ENCODE peak calls at places on chromosomes 16 and 17, in six cellular contexts. One of them, this sample, is unnamed. For H3K36me3, the result is how much of the 10 kb centered on the place peaks cover.

GRCh38 chr17:30187528-30187927 is 48.0 kb downstream of the SLC6A4 start:
- DNase-seq in thoracic aorta: no peak
- DNase-seq in CD8-positive, alpha-beta T cell: no peak
- DNase-seq in CD8-positive, alpha-beta memory T cell: no peak
- DNase-seq in heart right ventricle: no peak
- DNase-seq in H1: no peak
- DNase-seq in this sample: peak

GRCh38 chr17:36808181-36808661 is 129.1 kb upstream of the LHX1 start:
- DNase-seq in H1: no peak
- DNase-seq in thoracic aorta: no peak
- DNase-seq in CD8-positive, alpha-beta T cell: no peak
- DNase-seq in CD8-positive, alpha-beta memory T cell: no peak
- DNase-seq in heart right ventricle: no peak
- DNase-seq in this sample: no peak

GRCh38 chr17:12485361-12485911 is 180.3 kb upstream of the MYOCD start:
- DNase-seq in CD8-positive, alpha-beta T cell: no peak
- DNase-seq in heart right ventricle: no peak
- DNase-seq in CD8-positive, alpha-beta memory T cell: no peak
- DNase-seq in thoracic aorta: no peak
- DNase-seq in H1: no peak
- DNase-seq in this sample: peak

GRCh38 chr17:27352481-27353460 is 58.9 kb downstream of the WSB1 start:
- DNase-seq in H1: no peak
- DNase-seq in CD8-positive, alpha-beta memory T cell: no peak
- DNase-seq in thoracic aorta: no peak
- DNase-seq in heart right ventricle: no peak
- DNase-seq in CD8-positive, alpha-beta T cell: no peak
- DNase-seq in this sample: no peak

GRCh38 chr16:86302710-86303109 is 207.6 kb upstream of the FOXF1 start:
- DNase-seq in H1: no peak
- DNase-seq in thoracic aorta: no peak
- DNase-seq in heart right ventricle: no peak
- DNase-seq in CD8-positive, alpha-beta memory T cell: no peak
- DNase-seq in CD8-positive, alpha-beta T cell: no peak
- DNase-seq in this sample: no peak

GRCh38 chr16:23432176-23433128 is 20.5 kb downstream of the COG7 start:
- DNase-seq in H1: no peak
- DNase-seq in heart right ventricle: no peak
- DNase-seq in CD8-positive, alpha-beta T cell: no peak
- DNase-seq in CD8-positive, alpha-beta memory T cell: no peak
- DNase-seq in thoracic aorta: no peak
- DNase-seq in this sample: peak

GRCh38 chr16:53726625-53727024 is 22.7 kb downstream of the FTO start:
- DNase-seq in thoracic aorta: no peak
- DNase-seq in heart right ventricle: no peak
- DNase-seq in CD8-positive, alpha-beta memory T cell: no peak
- DNase-seq in CD8-positive, alpha-beta T cell: no peak
- DNase-seq in H1: no peak
- DNase-seq in this sample: peak

GRCh38 chr16:35561346-35561745 is 2101.9 kb downstream of the TP53TG3F start:
- DNase-seq in CD8-positive, alpha-beta memory T cell: no peak
- DNase-seq in H1: no peak
- DNase-seq in thoracic aorta: no peak
- DNase-seq in CD8-positive, alpha-beta T cell: no peak
- DNase-seq in heart right ventricle: no peak
- DNase-seq in this sample: no peak

GRCh38 chr17:79808763-79809529 is 12.1 kb upstream of the CBX8 start:
- DNase-seq in heart right ventricle: no peak
- DNase-seq in CD8-positive, alpha-beta memory T cell: no peak
- DNase-seq in thoracic aorta: no peak
- DNase-seq in H1: peak
- DNase-seq in CD8-positive, alpha-beta T cell: no peak
- DNase-seq in this sample: peak

GRCh38 chr17:47413872-47414271 is 90.1 kb downstream of the EFCAB13 start:
- DNase-seq in heart right ventricle: no peak
- DNase-seq in CD8-positive, alpha-beta T cell: no peak
- DNase-seq in thoracic aorta: no peak
- DNase-seq in CD8-positive, alpha-beta memory T cell: no peak
- DNase-seq in H1: no peak
- DNase-seq in this sample: no peak

GRCh38 chr16:57304169-57305061 is 19.9 kb upstream of the PLLP start:
- DNase-seq in thoracic aorta: peak
- DNase-seq in heart right ventricle: no peak
- DNase-seq in CD8-positive, alpha-beta T cell: no peak
- DNase-seq in CD8-positive, alpha-beta memory T cell: peak
- DNase-seq in H1: no peak
- DNase-seq in this sample: peak

GRCh38 chr16:67644038-67644437 is 906 bp upstream of the CARMIL2 start:
- DNase-seq in thoracic aorta: no peak
- DNase-seq in CD8-positive, alpha-beta memory T cell: no peak
- DNase-seq in CD8-positive, alpha-beta T cell: no peak
- DNase-seq in H1: no peak
- DNase-seq in heart right ventricle: no peak
- DNase-seq in this sample: no peak

GRCh38 chr17:74924250-74924948 is at the start of gene OTOP2:
- DNase-seq in H1: peak
- DNase-seq in thoracic aorta: no peak
- DNase-seq in CD8-positive, alpha-beta T cell: no peak
- DNase-seq in CD8-positive, alpha-beta memory T cell: no peak
- DNase-seq in heart right ventricle: peak
- DNase-seq in this sample: no peak

GRCh38 chr17:76261421-76262215 is 3.5 kb upstream of the UBALD2 start:
- DNase-seq in thoracic aorta: no peak
- DNase-seq in heart right ventricle: no peak
- DNase-seq in CD8-positive, alpha-beta memory T cell: no peak
- DNase-seq in H1: no peak
- DNase-seq in CD8-positive, alpha-beta T cell: no peak
- DNase-seq in this sample: peak

GRCh38 chr16:51062039-51062438 is 89.0 kb downstream of the SALL1 start:
- DNase-seq in H1: no peak
- DNase-seq in heart right ventricle: no peak
- DNase-seq in CD8-positive, alpha-beta T cell: no peak
- DNase-seq in thoracic aorta: no peak
- DNase-seq in CD8-positive, alpha-beta memory T cell: no peak
- DNase-seq in this sample: no peak

GRCh38 chr16:75821117-75821516 is 94.8 kb upstream of the CPHXL start:
- DNase-seq in CD8-positive, alpha-beta memory T cell: no peak
- DNase-seq in thoracic aorta: no peak
- DNase-seq in heart right ventricle: no peak
- DNase-seq in H1: no peak
- DNase-seq in CD8-positive, alpha-beta T cell: no peak
- DNase-seq in this sample: no peak

GRCh38 chr16:87963400-87963799 is 12.2 kb downstream of the BANP start:
- DNase-seq in thoracic aorta: no peak
- DNase-seq in heart right ventricle: no peak
- DNase-seq in CD8-positive, alpha-beta memory T cell: peak
- DNase-seq in CD8-positive, alpha-beta T cell: peak
- DNase-seq in H1: no peak
- DNase-seq in this sample: peak

GRCh38 chr17:62652251-62653001 is 25.0 kb downstream of the MRC2 start:
- DNase-seq in heart right ventricle: peak
- DNase-seq in thoracic aorta: no peak
- DNase-seq in H1: peak
- DNase-seq in CD8-positive, alpha-beta T cell: peak
- DNase-seq in CD8-positive, alpha-beta memory T cell: peak
- DNase-seq in this sample: peak

GRCh38 chr17:9370464-9370863 is 205.2 kb downstream of the STX8 start:
- DNase-seq in heart right ventricle: no peak
- DNase-seq in H1: no peak
- DNase-seq in thoracic aorta: no peak
- DNase-seq in CD8-positive, alpha-beta memory T cell: no peak
- DNase-seq in CD8-positive, alpha-beta T cell: no peak
- DNase-seq in this sample: peak

GRCh38 chr16:31348578-31348977 is 6.4 kb upstream of the ITGAX start:
- DNase-seq in heart right ventricle: no peak
- DNase-seq in CD8-positive, alpha-beta T cell: no peak
- DNase-seq in H1: no peak
- DNase-seq in thoracic aorta: no peak
- DNase-seq in CD8-positive, alpha-beta memory T cell: no peak
- DNase-seq in this sample: no peak

GRCh38 chr17:59846391-59847165 is 46.2 kb downstream of the TUBD1 start:
- DNase-seq in CD8-positive, alpha-beta T cell: no peak
- DNase-seq in CD8-positive, alpha-beta memory T cell: no peak
- DNase-seq in thoracic aorta: no peak
- DNase-seq in heart right ventricle: no peak
- DNase-seq in H1: no peak
- DNase-seq in this sample: peak

GRCh38 chr16:83356266-83356665 is 451.5 kb upstream of the HSBP1 start:
- DNase-seq in CD8-positive, alpha-beta T cell: no peak
- DNase-seq in thoracic aorta: no peak
- DNase-seq in H1: no peak
- DNase-seq in heart right ventricle: no peak
- DNase-seq in CD8-positive, alpha-beta memory T cell: no peak
- DNase-seq in this sample: peak

GRCh38 chr16:56691885-56692284 is 9.6 kb downstream of the MT1X start:
- DNase-seq in CD8-positive, alpha-beta T cell: no peak
- DNase-seq in thoracic aorta: no peak
- DNase-seq in CD8-positive, alpha-beta memory T cell: no peak
- DNase-seq in heart right ventricle: no peak
- DNase-seq in H1: no peak
- DNase-seq in this sample: peak

GRCh38 chr17:81404557-81405165 is 9.4 kb downstream of the BAHCC1 start:
- DNase-seq in heart right ventricle: no peak
- DNase-seq in H1: no peak
- DNase-seq in thoracic aorta: no peak
- DNase-seq in CD8-positive, alpha-beta memory T cell: no peak
- DNase-seq in CD8-positive, alpha-beta T cell: no peak
- DNase-seq in this sample: no peak

GRCh38 chr16:55042556-55043432 is 112.1 kb downstream of the IRX5 start:
- DNase-seq in H1: no peak
- DNase-seq in CD8-positive, alpha-beta T cell: no peak
- DNase-seq in thoracic aorta: no peak
- DNase-seq in CD8-positive, alpha-beta memory T cell: no peak
- DNase-seq in heart right ventricle: no peak
- DNase-seq in this sample: no peak

GRCh38 chr16:71671165-71671564 is 45.2 kb downstream of the MARVELD3 start:
- DNase-seq in heart right ventricle: no peak
- DNase-seq in thoracic aorta: no peak
- DNase-seq in CD8-positive, alpha-beta memory T cell: no peak
- DNase-seq in CD8-positive, alpha-beta T cell: no peak
- DNase-seq in H1: no peak
- DNase-seq in this sample: no peak

GRCh38 chr16:71669926-71670536 is 44.0 kb downstream of the MARVELD3 start:
- DNase-seq in thoracic aorta: no peak
- DNase-seq in CD8-positive, alpha-beta memory T cell: no peak
- DNase-seq in CD8-positive, alpha-beta T cell: no peak
- DNase-seq in heart right ventricle: no peak
- DNase-seq in H1: no peak
- DNase-seq in this sample: no peak

GRCh38 chr16:71673190-71673956 is 47.4 kb downstream of the MARVELD3 start:
- DNase-seq in heart right ventricle: no peak
- DNase-seq in H1: no peak
- DNase-seq in thoracic aorta: no peak
- DNase-seq in CD8-positive, alpha-beta memory T cell: no peak
- DNase-seq in CD8-positive, alpha-beta T cell: no peak
- DNase-seq in this sample: no peak

GRCh38 chr16:71670537-71670936 is 44.6 kb downstream of the MARVELD3 start:
- DNase-seq in CD8-positive, alpha-beta T cell: no peak
- DNase-seq in thoracic aorta: no peak
- DNase-seq in heart right ventricle: no peak
- DNase-seq in H1: no peak
- DNase-seq in CD8-positive, alpha-beta memory T cell: no peak
- DNase-seq in this sample: no peak

GRCh38 chr16:71672125-71672524 is 46.1 kb downstream of the MARVELD3 start:
- DNase-seq in CD8-positive, alpha-beta T cell: no peak
- DNase-seq in thoracic aorta: no peak
- DNase-seq in H1: no peak
- DNase-seq in CD8-positive, alpha-beta memory T cell: no peak
- DNase-seq in heart right ventricle: no peak
- DNase-seq in this sample: no peak
- H3K36me3 ChIP-seq in CD8-positive, alpha-beta T cell: under half
- H3K36me3 ChIP-seq in thoracic aorta: under half
- H3K36me3 ChIP-seq in H1: half or more
- H3K36me3 ChIP-seq in CD8-positive, alpha-beta memory T cell: under half
- H3K36me3 ChIP-seq in heart right ventricle: under half
- H3K36me3 ChIP-seq in this sample: under half

DNA sequence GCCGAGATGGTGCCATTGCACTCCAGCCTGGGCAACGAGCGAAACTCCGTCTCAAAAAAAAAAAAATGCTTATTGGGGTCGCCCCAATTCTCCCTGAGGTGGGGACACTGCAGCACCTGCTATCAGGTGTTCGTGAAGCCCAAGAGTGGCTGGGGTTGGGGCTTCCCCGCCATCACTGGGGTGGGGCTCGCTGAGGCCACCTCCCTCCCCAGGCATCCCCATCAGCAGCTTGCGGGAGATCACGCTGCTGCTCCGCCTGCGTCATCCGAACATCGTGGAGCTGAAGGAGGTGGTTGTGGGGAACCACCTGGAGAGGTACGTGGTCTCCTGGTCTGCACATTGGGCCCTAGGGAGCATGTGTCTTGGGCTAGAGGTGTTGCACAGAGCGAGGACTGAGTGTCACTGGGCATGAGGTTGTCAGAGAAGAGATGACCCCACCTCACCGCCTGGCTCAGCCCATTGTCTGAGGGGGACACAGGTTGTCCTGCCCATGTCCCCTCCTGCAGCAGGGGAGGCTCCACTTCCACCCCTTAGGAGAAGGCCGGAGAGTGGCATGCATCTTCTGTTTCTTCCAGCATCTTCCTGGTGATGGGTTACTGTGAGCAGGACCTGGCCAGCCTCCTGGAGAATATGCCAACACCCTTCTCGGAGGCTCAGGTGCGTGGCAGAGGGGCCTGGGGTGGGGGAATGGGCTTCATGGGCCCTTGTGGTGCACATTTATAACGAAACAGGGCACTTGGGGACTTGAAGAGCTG is 4.9 kb downstream of the CDK10 start:
- DNase-seq in H1: no peak
- DNase-seq in CD8-positive, alpha-beta memory T cell: no peak
- DNase-seq in thoracic aorta: no peak
- DNase-seq in CD8-positive, alpha-beta T cell: no peak
- DNase-seq in heart right ventricle: no peak
- DNase-seq in this sample: no peak
- H3K36me3 ChIP-seq in H1: under half
- H3K36me3 ChIP-seq in CD8-positive, alpha-beta memory T cell: under half
- H3K36me3 ChIP-seq in thoracic aorta: under half
- H3K36me3 ChIP-seq in CD8-positive, alpha-beta T cell: under half
- H3K36me3 ChIP-seq in heart right ventricle: under half
- H3K36me3 ChIP-seq in this sample: under half

GRCh38 chr16:84763164-84763563 is 56.6 kb upstream of the CRISPLD2 start:
- DNase-seq in CD8-positive, alpha-beta T cell: no peak
- DNase-seq in H1: no peak
- DNase-seq in CD8-positive, alpha-beta memory T cell: no peak
- DNase-seq in heart right ventricle: no peak
- DNase-seq in thoracic aorta: no peak
- DNase-seq in this sample: no peak
- H3K36me3 ChIP-seq in CD8-positive, alpha-beta T cell: under half
- H3K36me3 ChIP-seq in H1: half or more
- H3K36me3 ChIP-seq in CD8-positive, alpha-beta memory T cell: under half
- H3K36me3 ChIP-seq in heart right ventricle: under half
- H3K36me3 ChIP-seq in thoracic aorta: under half
- H3K36me3 ChIP-seq in this sample: under half

DNA sequence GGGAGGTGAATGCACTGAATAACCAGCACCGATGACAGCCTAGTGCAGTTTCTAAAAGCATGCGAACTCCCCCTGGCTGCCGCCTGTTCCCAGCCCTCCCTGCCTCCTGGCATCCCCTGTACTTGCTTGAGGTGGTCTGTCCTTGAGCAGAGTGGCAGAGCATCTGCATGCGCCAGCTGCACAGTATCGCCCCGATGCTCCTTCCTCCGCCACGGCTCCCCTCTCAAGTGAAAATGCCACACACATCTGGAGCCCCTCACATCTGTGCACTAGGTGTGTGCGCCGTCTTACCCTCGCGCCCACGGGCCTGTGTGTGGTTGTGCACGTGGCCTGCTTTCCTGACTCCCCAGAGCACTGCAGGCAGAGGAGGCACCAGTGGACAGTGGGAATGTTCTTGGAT is 111.9 kb downstream of the CCDC182 start:
- DNase-seq in thoracic aorta: no peak
- DNase-seq in CD8-positive, alpha-beta T cell: no peak
- DNase-seq in heart right ventricle: no peak
- DNase-seq in H1: no peak
- DNase-seq in CD8-positive, alpha-beta memory T cell: no peak
- DNase-seq in this sample: no peak
- H3K36me3 ChIP-seq in thoracic aorta: under half
- H3K36me3 ChIP-seq in CD8-positive, alpha-beta T cell: under half
- H3K36me3 ChIP-seq in heart right ventricle: under half
- H3K36me3 ChIP-seq in H1: under half
- H3K36me3 ChIP-seq in CD8-positive, alpha-beta memory T cell: under half
- H3K36me3 ChIP-seq in this sample: under half

This sample was measured in bronchial epithelial cell.